ENCODE peak calls at places on chromosomes 7 and 10, in seven cellular contexts. One of them, this sample, is unnamed.

GRCh38 chr7:50156163-50156562 is 63.1 kb upstream of the ZPBP start:
- ATAC-seq in Right ventricle myocardium superior: no peak
- ATAC-seq in A549: no peak
- ATAC-seq in activated T-helper 17 cell treated with anti-CD3 and anti-CD28 coated beads, Interleukin-2, amount 50 U/mL, for 72 hours: peak
- ATAC-seq in activated T-cell treated with anti-CD3 and anti-CD28 coated beads, Interleukin-2, amount 50 U/mL, for 72 hours: peak
- ATAC-seq in PC-3: no peak
- ATAC-seq in SK-N-SH treated with all-trans-retinoic acid at 6 μM for 48 hours: no peak
- ATAC-seq in this sample: peak

GRCh38 chr10:230758-231157 is 95.5 kb downstream of the ZMYND11 start:
- ATAC-seq in Right ventricle myocardium superior: no peak
- ATAC-seq in A549: no peak
- ATAC-seq in activated T-helper 17 cell treated with anti-CD3 and anti-CD28 coated beads, Interleukin-2, amount 50 U/mL, for 72 hours: no peak
- ATAC-seq in activated T-cell treated with anti-CD3 and anti-CD28 coated beads, Interleukin-2, amount 50 U/mL, for 72 hours: no peak
- ATAC-seq in PC-3: no peak
- ATAC-seq in SK-N-SH treated with all-trans-retinoic acid at 6 μM for 48 hours: peak
- ATAC-seq in this sample: no peak

GRCh38 chr7:155533120-155533826 is 13.1 kb downstream of the CNPY1 start:
- ATAC-seq in Right ventricle myocardium superior: peak
- ATAC-seq in A549: no peak
- ATAC-seq in activated T-helper 17 cell treated with anti-CD3 and anti-CD28 coated beads, Interleukin-2, amount 50 U/mL, for 72 hours: peak
- ATAC-seq in activated T-cell treated with anti-CD3 and anti-CD28 coated beads, Interleukin-2, amount 50 U/mL, for 72 hours: peak
- ATAC-seq in PC-3: peak
- ATAC-seq in SK-N-SH treated with all-trans-retinoic acid at 6 μM for 48 hours: peak
- ATAC-seq in this sample: peak

GRCh38 chr7:142637240-142637639 is 112.0 kb upstream of the PRSS1 start:
- ATAC-seq in Right ventricle myocardium superior: no peak
- ATAC-seq in A549: no peak
- ATAC-seq in activated T-helper 17 cell treated with anti-CD3 and anti-CD28 coated beads, Interleukin-2, amount 50 U/mL, for 72 hours: peak
- ATAC-seq in activated T-cell treated with anti-CD3 and anti-CD28 coated beads, Interleukin-2, amount 50 U/mL, for 72 hours: peak
- ATAC-seq in PC-3: no peak
- ATAC-seq in SK-N-SH treated with all-trans-retinoic acid at 6 μM for 48 hours: no peak
- ATAC-seq in this sample: no peak

GRCh38 chr10:86392723-86393094 is 26.1 kb upstream of the GRID1 start:
- ATAC-seq in Right ventricle myocardium superior: no peak
- ATAC-seq in A549: no peak
- ATAC-seq in activated T-helper 17 cell treated with anti-CD3 and anti-CD28 coated beads, Interleukin-2, amount 50 U/mL, for 72 hours: no peak
- ATAC-seq in activated T-cell treated with anti-CD3 and anti-CD28 coated beads, Interleukin-2, amount 50 U/mL, for 72 hours: no peak
- ATAC-seq in PC-3: no peak
- ATAC-seq in SK-N-SH treated with all-trans-retinoic acid at 6 μM for 48 hours: no peak
- ATAC-seq in this sample: peak

GRCh38 chr10:61197022-61197421 is 253.0 kb upstream of the RHOBTB1 start:
- ATAC-seq in Right ventricle myocardium superior: peak
- ATAC-seq in A549: no peak
- ATAC-seq in activated T-helper 17 cell treated with anti-CD3 and anti-CD28 coated beads, Interleukin-2, amount 50 U/mL, for 72 hours: no peak
- ATAC-seq in activated T-cell treated with anti-CD3 and anti-CD28 coated beads, Interleukin-2, amount 50 U/mL, for 72 hours: no peak
- ATAC-seq in PC-3: no peak
- ATAC-seq in SK-N-SH treated with all-trans-retinoic acid at 6 μM for 48 hours: no peak
- ATAC-seq in this sample: no peak

GRCh38 chr7:75531359-75531821 is 39.3 kb downstream of the SPDYE5 start:
- ATAC-seq in Right ventricle myocardium superior: no peak
- ATAC-seq in A549: no peak
- ATAC-seq in activated T-helper 17 cell treated with anti-CD3 and anti-CD28 coated beads, Interleukin-2, amount 50 U/mL, for 72 hours: no peak
- ATAC-seq in activated T-cell treated with anti-CD3 and anti-CD28 coated beads, Interleukin-2, amount 50 U/mL, for 72 hours: no peak
- ATAC-seq in PC-3: no peak
- ATAC-seq in SK-N-SH treated with all-trans-retinoic acid at 6 μM for 48 hours: no peak
- ATAC-seq in this sample: no peak

GRCh38 chr7:148905093-148905666 is 21.1 kb upstream of the EZH2 start:
- ATAC-seq in Right ventricle myocardium superior: no peak
- ATAC-seq in A549: peak
- ATAC-seq in activated T-helper 17 cell treated with anti-CD3 and anti-CD28 coated beads, Interleukin-2, amount 50 U/mL, for 72 hours: no peak
- ATAC-seq in activated T-cell treated with anti-CD3 and anti-CD28 coated beads, Interleukin-2, amount 50 U/mL, for 72 hours: no peak
- ATAC-seq in PC-3: no peak
- ATAC-seq in SK-N-SH treated with all-trans-retinoic acid at 6 μM for 48 hours: no peak
- ATAC-seq in this sample: no peak

GRCh38 chr7:27784399-27785053 is 44.6 kb downstream of the TAX1BP1 start:
- ATAC-seq in Right ventricle myocardium superior: no peak
- ATAC-seq in A549: peak
- ATAC-seq in activated T-helper 17 cell treated with anti-CD3 and anti-CD28 coated beads, Interleukin-2, amount 50 U/mL, for 72 hours: peak
- ATAC-seq in activated T-cell treated with anti-CD3 and anti-CD28 coated beads, Interleukin-2, amount 50 U/mL, for 72 hours: peak
- ATAC-seq in PC-3: peak
- ATAC-seq in SK-N-SH treated with all-trans-retinoic acid at 6 μM for 48 hours: peak
- ATAC-seq in this sample: no peak

GRCh38 chr7:68409851-68410250 is 1188.4 kb upstream of the AUTS2 start:
- ATAC-seq in Right ventricle myocardium superior: no peak
- ATAC-seq in A549: no peak
- ATAC-seq in activated T-helper 17 cell treated with anti-CD3 and anti-CD28 coated beads, Interleukin-2, amount 50 U/mL, for 72 hours: no peak
- ATAC-seq in activated T-cell treated with anti-CD3 and anti-CD28 coated beads, Interleukin-2, amount 50 U/mL, for 72 hours: no peak
- ATAC-seq in PC-3: no peak
- ATAC-seq in SK-N-SH treated with all-trans-retinoic acid at 6 μM for 48 hours: no peak
- ATAC-seq in this sample: no peak

GRCh38 chr10:61835069-61835908 is 66.2 kb upstream of the ARID5B start:
- ATAC-seq in Right ventricle myocardium superior: no peak
- ATAC-seq in A549: no peak
- ATAC-seq in activated T-helper 17 cell treated with anti-CD3 and anti-CD28 coated beads, Interleukin-2, amount 50 U/mL, for 72 hours: peak
- ATAC-seq in activated T-cell treated with anti-CD3 and anti-CD28 coated beads, Interleukin-2, amount 50 U/mL, for 72 hours: peak
- ATAC-seq in PC-3: peak
- ATAC-seq in SK-N-SH treated with all-trans-retinoic acid at 6 μM for 48 hours: peak
- ATAC-seq in this sample: no peak

GRCh38 chr10:32190890-32191491 is 134.8 kb upstream of the KIF5B start:
- ATAC-seq in Right ventricle myocardium superior: no peak
- ATAC-seq in A549: peak
- ATAC-seq in activated T-helper 17 cell treated with anti-CD3 and anti-CD28 coated beads, Interleukin-2, amount 50 U/mL, for 72 hours: no peak
- ATAC-seq in activated T-cell treated with anti-CD3 and anti-CD28 coated beads, Interleukin-2, amount 50 U/mL, for 72 hours: no peak
- ATAC-seq in PC-3: peak
- ATAC-seq in SK-N-SH treated with all-trans-retinoic acid at 6 μM for 48 hours: peak
- ATAC-seq in this sample: peak

GRCh38 chr7:139857791-139858190 is 28.7 kb downstream of the TBXAS1 start:
- ATAC-seq in Right ventricle myocardium superior: no peak
- ATAC-seq in A549: no peak
- ATAC-seq in activated T-helper 17 cell treated with anti-CD3 and anti-CD28 coated beads, Interleukin-2, amount 50 U/mL, for 72 hours: no peak
- ATAC-seq in activated T-cell treated with anti-CD3 and anti-CD28 coated beads, Interleukin-2, amount 50 U/mL, for 72 hours: no peak
- ATAC-seq in PC-3: no peak
- ATAC-seq in SK-N-SH treated with all-trans-retinoic acid at 6 μM for 48 hours: no peak
- ATAC-seq in this sample: no peak

GRCh38 chr7:67636363-67637355 is 640.0 kb downstream of the TYW1 start:
- ATAC-seq in Right ventricle myocardium superior: no peak
- ATAC-seq in A549: no peak
- ATAC-seq in activated T-helper 17 cell treated with anti-CD3 and anti-CD28 coated beads, Interleukin-2, amount 50 U/mL, for 72 hours: no peak
- ATAC-seq in activated T-cell treated with anti-CD3 and anti-CD28 coated beads, Interleukin-2, amount 50 U/mL, for 72 hours: no peak
- ATAC-seq in PC-3: no peak
- ATAC-seq in SK-N-SH treated with all-trans-retinoic acid at 6 μM for 48 hours: no peak
- ATAC-seq in this sample: no peak

GRCh38 chr10:73920084-73920483 is 9.2 kb downstream of the PLAU start:
- ATAC-seq in Right ventricle myocardium superior: peak
- ATAC-seq in A549: peak
- ATAC-seq in activated T-helper 17 cell treated with anti-CD3 and anti-CD28 coated beads, Interleukin-2, amount 50 U/mL, for 72 hours: no peak
- ATAC-seq in activated T-cell treated with anti-CD3 and anti-CD28 coated beads, Interleukin-2, amount 50 U/mL, for 72 hours: no peak
- ATAC-seq in PC-3: peak
- ATAC-seq in SK-N-SH treated with all-trans-retinoic acid at 6 μM for 48 hours: peak
- ATAC-seq in this sample: peak

GRCh38 chr7:4634166-4634565 is 47.9 kb upstream of the FOXK1 start:
- ATAC-seq in Right ventricle myocardium superior: no peak
- ATAC-seq in A549: no peak
- ATAC-seq in activated T-helper 17 cell treated with anti-CD3 and anti-CD28 coated beads, Interleukin-2, amount 50 U/mL, for 72 hours: no peak
- ATAC-seq in activated T-cell treated with anti-CD3 and anti-CD28 coated beads, Interleukin-2, amount 50 U/mL, for 72 hours: no peak
- ATAC-seq in PC-3: no peak
- ATAC-seq in SK-N-SH treated with all-trans-retinoic acid at 6 μM for 48 hours: no peak
- ATAC-seq in this sample: no peak

GRCh38 chr7:74032191-74032490 is 4.2 kb downstream of the ELN start:
- ATAC-seq in Right ventricle myocardium superior: peak
- ATAC-seq in A549: no peak
- ATAC-seq in activated T-helper 17 cell treated with anti-CD3 and anti-CD28 coated beads, Interleukin-2, amount 50 U/mL, for 72 hours: no peak
- ATAC-seq in activated T-cell treated with anti-CD3 and anti-CD28 coated beads, Interleukin-2, amount 50 U/mL, for 72 hours: no peak
- ATAC-seq in PC-3: peak
- ATAC-seq in SK-N-SH treated with all-trans-retinoic acid at 6 μM for 48 hours: peak
- ATAC-seq in this sample: no peak

GRCh38 chr10:60000747-60001146 is 94.4 kb upstream of the CCDC6 start:
- ATAC-seq in Right ventricle myocardium superior: no peak
- ATAC-seq in A549: no peak
- ATAC-seq in activated T-helper 17 cell treated with anti-CD3 and anti-CD28 coated beads, Interleukin-2, amount 50 U/mL, for 72 hours: peak
- ATAC-seq in activated T-cell treated with anti-CD3 and anti-CD28 coated beads, Interleukin-2, amount 50 U/mL, for 72 hours: peak
- ATAC-seq in PC-3: no peak
- ATAC-seq in SK-N-SH treated with all-trans-retinoic acid at 6 μM for 48 hours: no peak
- ATAC-seq in this sample: no peak

GRCh38 chr10:44008917-44009620 is 360.4 kb upstream of the ZNF32 start:
- ATAC-seq in Right ventricle myocardium superior: peak
- ATAC-seq in A549: no peak
- ATAC-seq in activated T-helper 17 cell treated with anti-CD3 and anti-CD28 coated beads, Interleukin-2, amount 50 U/mL, for 72 hours: no peak
- ATAC-seq in activated T-cell treated with anti-CD3 and anti-CD28 coated beads, Interleukin-2, amount 50 U/mL, for 72 hours: no peak
- ATAC-seq in PC-3: no peak
- ATAC-seq in SK-N-SH treated with all-trans-retinoic acid at 6 μM for 48 hours: no peak
- ATAC-seq in this sample: no peak

GRCh38 chr7:158008267-158008666 is 579.4 kb downstream of the PTPRN2 start:
- ATAC-seq in Right ventricle myocardium superior: no peak
- ATAC-seq in A549: no peak
- ATAC-seq in activated T-helper 17 cell treated with anti-CD3 and anti-CD28 coated beads, Interleukin-2, amount 50 U/mL, for 72 hours: no peak
- ATAC-seq in activated T-cell treated with anti-CD3 and anti-CD28 coated beads, Interleukin-2, amount 50 U/mL, for 72 hours: no peak
- ATAC-seq in PC-3: no peak
- ATAC-seq in SK-N-SH treated with all-trans-retinoic acid at 6 μM for 48 hours: no peak
- ATAC-seq in this sample: no peak

GRCh38 chr7:105800442-105800841 is 76.0 kb downstream of the ATXN7L1 start:
- ATAC-seq in Right ventricle myocardium superior: no peak
- ATAC-seq in A549: no peak
- ATAC-seq in activated T-helper 17 cell treated with anti-CD3 and anti-CD28 coated beads, Interleukin-2, amount 50 U/mL, for 72 hours: peak
- ATAC-seq in activated T-cell treated with anti-CD3 and anti-CD28 coated beads, Interleukin-2, amount 50 U/mL, for 72 hours: peak
- ATAC-seq in PC-3: no peak
- ATAC-seq in SK-N-SH treated with all-trans-retinoic acid at 6 μM for 48 hours: no peak
- ATAC-seq in this sample: peak

GRCh38 chr10:5817322-5818047 is 4.3 kb upstream of the GDI2 start:
- ATAC-seq in Right ventricle myocardium superior: no peak
- ATAC-seq in A549: no peak
- ATAC-seq in activated T-helper 17 cell treated with anti-CD3 and anti-CD28 coated beads, Interleukin-2, amount 50 U/mL, for 72 hours: no peak
- ATAC-seq in activated T-cell treated with anti-CD3 and anti-CD28 coated beads, Interleukin-2, amount 50 U/mL, for 72 hours: no peak
- ATAC-seq in PC-3: no peak
- ATAC-seq in SK-N-SH treated with all-trans-retinoic acid at 6 μM for 48 hours: no peak
- ATAC-seq in this sample: peak

GRCh38 chr10:62046522-62047239 is 145.2 kb downstream of the ARID5B start:
- ATAC-seq in Right ventricle myocardium superior: no peak
- ATAC-seq in A549: no peak
- ATAC-seq in activated T-helper 17 cell treated with anti-CD3 and anti-CD28 coated beads, Interleukin-2, amount 50 U/mL, for 72 hours: peak
- ATAC-seq in activated T-cell treated with anti-CD3 and anti-CD28 coated beads, Interleukin-2, amount 50 U/mL, for 72 hours: peak
- ATAC-seq in PC-3: peak
- ATAC-seq in SK-N-SH treated with all-trans-retinoic acid at 6 μM for 48 hours: peak
- ATAC-seq in this sample: peak

GRCh38 chr10:565146-565545 is 124.3 kb downstream of the DIP2C start:
- ATAC-seq in Right ventricle myocardium superior: no peak
- ATAC-seq in A549: no peak
- ATAC-seq in activated T-helper 17 cell treated with anti-CD3 and anti-CD28 coated beads, Interleukin-2, amount 50 U/mL, for 72 hours: no peak
- ATAC-seq in activated T-cell treated with anti-CD3 and anti-CD28 coated beads, Interleukin-2, amount 50 U/mL, for 72 hours: no peak
- ATAC-seq in PC-3: no peak
- ATAC-seq in SK-N-SH treated with all-trans-retinoic acid at 6 μM for 48 hours: no peak
- ATAC-seq in this sample: no peak

GRCh38 chr10:89171996-89172395 is 35.1 kb downstream of the CH25H start:
- ATAC-seq in Right ventricle myocardium superior: no peak
- ATAC-seq in A549: no peak
- ATAC-seq in activated T-helper 17 cell treated with anti-CD3 and anti-CD28 coated beads, Interleukin-2, amount 50 U/mL, for 72 hours: no peak
- ATAC-seq in activated T-cell treated with anti-CD3 and anti-CD28 coated beads, Interleukin-2, amount 50 U/mL, for 72 hours: no peak
- ATAC-seq in PC-3: no peak
- ATAC-seq in SK-N-SH treated with all-trans-retinoic acid at 6 μM for 48 hours: no peak
- ATAC-seq in this sample: no peak

GRCh38 chr7:140036224-140036651 is 26.5 kb downstream of the PARP12 start:
- ATAC-seq in Right ventricle myocardium superior: peak
- ATAC-seq in A549: no peak
- ATAC-seq in activated T-helper 17 cell treated with anti-CD3 and anti-CD28 coated beads, Interleukin-2, amount 50 U/mL, for 72 hours: peak
- ATAC-seq in activated T-cell treated with anti-CD3 and anti-CD28 coated beads, Interleukin-2, amount 50 U/mL, for 72 hours: peak
- ATAC-seq in PC-3: peak
- ATAC-seq in SK-N-SH treated with all-trans-retinoic acid at 6 μM for 48 hours: peak
- ATAC-seq in this sample: peak

GRCh38 chr7:92427193-92427592 is 20.1 kb upstream of the GATAD1 start:
- ATAC-seq in Right ventricle myocardium superior: no peak
- ATAC-seq in A549: no peak
- ATAC-seq in activated T-helper 17 cell treated with anti-CD3 and anti-CD28 coated beads, Interleukin-2, amount 50 U/mL, for 72 hours: no peak
- ATAC-seq in activated T-cell treated with anti-CD3 and anti-CD28 coated beads, Interleukin-2, amount 50 U/mL, for 72 hours: no peak
- ATAC-seq in PC-3: no peak
- ATAC-seq in SK-N-SH treated with all-trans-retinoic acid at 6 μM for 48 hours: no peak
- ATAC-seq in this sample: no peak

GRCh38 chr7:52017802-52018679 is 701.4 kb upstream of the COBL start:
- ATAC-seq in Right ventricle myocardium superior: no peak
- ATAC-seq in A549: peak
- ATAC-seq in activated T-helper 17 cell treated with anti-CD3 and anti-CD28 coated beads, Interleukin-2, amount 50 U/mL, for 72 hours: no peak
- ATAC-seq in activated T-cell treated with anti-CD3 and anti-CD28 coated beads, Interleukin-2, amount 50 U/mL, for 72 hours: no peak
- ATAC-seq in PC-3: no peak
- ATAC-seq in SK-N-SH treated with all-trans-retinoic acid at 6 μM for 48 hours: no peak
- ATAC-seq in this sample: no peak

GRCh38 chr10:124864421-124865193 is 63.0 kb downstream of the ABRAXAS2 start:
- ATAC-seq in Right ventricle myocardium superior: peak
- ATAC-seq in A549: no peak
- ATAC-seq in activated T-helper 17 cell treated with anti-CD3 and anti-CD28 coated beads, Interleukin-2, amount 50 U/mL, for 72 hours: no peak
- ATAC-seq in activated T-cell treated with anti-CD3 and anti-CD28 coated beads, Interleukin-2, amount 50 U/mL, for 72 hours: no peak
- ATAC-seq in PC-3: peak
- ATAC-seq in SK-N-SH treated with all-trans-retinoic acid at 6 μM for 48 hours: peak
- ATAC-seq in this sample: no peak

GRCh38 chr10:30529373-30529998 is 95.5 kb downstream of the MAP3K8 start:
- ATAC-seq in Right ventricle myocardium superior: peak
- ATAC-seq in A549: no peak
- ATAC-seq in activated T-helper 17 cell treated with anti-CD3 and anti-CD28 coated beads, Interleukin-2, amount 50 U/mL, for 72 hours: peak
- ATAC-seq in activated T-cell treated with anti-CD3 and anti-CD28 coated beads, Interleukin-2, amount 50 U/mL, for 72 hours: peak
- ATAC-seq in PC-3: no peak
- ATAC-seq in SK-N-SH treated with all-trans-retinoic acid at 6 μM for 48 hours: no peak
- ATAC-seq in this sample: peak

GRCh38 chr7:117645456-117646181 is 165.8 kb downstream of the CFTR start:
- ATAC-seq in Right ventricle myocardium superior: no peak
- ATAC-seq in A549: no peak
- ATAC-seq in activated T-helper 17 cell treated with anti-CD3 and anti-CD28 coated beads, Interleukin-2, amount 50 U/mL, for 72 hours: no peak
- ATAC-seq in activated T-cell treated with anti-CD3 and anti-CD28 coated beads, Interleukin-2, amount 50 U/mL, for 72 hours: no peak
- ATAC-seq in PC-3: no peak
- ATAC-seq in SK-N-SH treated with all-trans-retinoic acid at 6 μM for 48 hours: no peak
- ATAC-seq in this sample: no peak

GRCh38 chr10:18439601-18440000 is 211.8 kb downstream of the NSUN6 start:
- ATAC-seq in Right ventricle myocardium superior: peak
- ATAC-seq in A549: no peak
- ATAC-seq in activated T-helper 17 cell treated with anti-CD3 and anti-CD28 coated beads, Interleukin-2, amount 50 U/mL, for 72 hours: no peak
- ATAC-seq in activated T-cell treated with anti-CD3 and anti-CD28 coated beads, Interleukin-2, amount 50 U/mL, for 72 hours: no peak
- ATAC-seq in PC-3: no peak
- ATAC-seq in SK-N-SH treated with all-trans-retinoic acid at 6 μM for 48 hours: no peak
- ATAC-seq in this sample: no peak

GRCh38 chr7:139626817-139627216 is 103.3 kb downstream of the CLEC2L start:
- ATAC-seq in Right ventricle myocardium superior: no peak
- ATAC-seq in A549: no peak
- ATAC-seq in activated T-helper 17 cell treated with anti-CD3 and anti-CD28 coated beads, Interleukin-2, amount 50 U/mL, for 72 hours: peak
- ATAC-seq in activated T-cell treated with anti-CD3 and anti-CD28 coated beads, Interleukin-2, amount 50 U/mL, for 72 hours: peak
- ATAC-seq in PC-3: no peak
- ATAC-seq in SK-N-SH treated with all-trans-retinoic acid at 6 μM for 48 hours: no peak
- ATAC-seq in this sample: no peak

GRCh38 chr10:100739516-100740368 is 5.6 kb upstream of the PAX2 start:
- ATAC-seq in Right ventricle myocardium superior: no peak
- ATAC-seq in A549: peak
- ATAC-seq in activated T-helper 17 cell treated with anti-CD3 and anti-CD28 coated beads, Interleukin-2, amount 50 U/mL, for 72 hours: no peak
- ATAC-seq in activated T-cell treated with anti-CD3 and anti-CD28 coated beads, Interleukin-2, amount 50 U/mL, for 72 hours: no peak
- ATAC-seq in PC-3: no peak
- ATAC-seq in SK-N-SH treated with all-trans-retinoic acid at 6 μM for 48 hours: no peak
- ATAC-seq in this sample: no peak

GRCh38 chr10:5951167-5951711 is 26.1 kb downstream of the IL15RA start:
- ATAC-seq in Right ventricle myocardium superior: peak
- ATAC-seq in A549: no peak
- ATAC-seq in activated T-helper 17 cell treated with anti-CD3 and anti-CD28 coated beads, Interleukin-2, amount 50 U/mL, for 72 hours: no peak
- ATAC-seq in activated T-cell treated with anti-CD3 and anti-CD28 coated beads, Interleukin-2, amount 50 U/mL, for 72 hours: no peak
- ATAC-seq in PC-3: peak
- ATAC-seq in SK-N-SH treated with all-trans-retinoic acid at 6 μM for 48 hours: no peak
- ATAC-seq in this sample: no peak